ENCODE peak calls at places on chromosome 19, in five cellular contexts. D, J, V, G and H are unnamed samples.

GRCh38 chr19:49911381-49912145 is 14.9 kb upstream of the IL4I1 start:
- DNase-seq in D (no peak), G (no peak), J (no peak), V (no peak), H (no peak)

GRCh38 chr19:36916991-36917390 is 859 bp downstream of the ZNF568 start:
- DNase-seq in D (no peak), V (no peak), J (no peak), G (no peak), H (no peak)

GRCh38 chr19:40686882-40687524 is 3.4 kb downstream of the NUMBL start:
- DNase-seq in J (no peak), G (no peak), D (no peak), V (no peak), H (no peak)

GRCh38 chr19:13946414-13946813 is 5.9 kb upstream of the DCAF15 start:
- DNase-seq in D (no peak), V (peak), J (no peak), G (no peak), H (no peak)

GRCh38 chr19:4103073-4103418 is 20.9 kb downstream of the MAP2K2 start:
- DNase-seq in V (peak), D (no peak), G (no peak), J (no peak), H (no peak)

GRCh38 chr19:43634516-43634876 is 5.2 kb downstream of the CADM4 start:
- DNase-seq in J (no peak), D (no peak), G (no peak), V (no peak), H (no peak)

GRCh38 chr19:46487802-46488445 is 7.7 kb downstream of the PNMA8B start:
- DNase-seq in J (peak), V (peak), G (peak), D (peak), H (peak)

GRCh38 chr19:7578127-7578526 is 17.5 kb upstream of the CAMSAP3 start:
- DNase-seq in J (no peak), D (no peak), G (no peak), V (no peak), H (no peak)

GRCh38 chr19:34662919-34663318 is 14.0 kb downstream of the SCGB2B2 start:
- DNase-seq in G (no peak), J (no peak), V (peak), D (no peak), H (peak)

GRCh38 chr19:30062331-30063183 is 120.5 kb downstream of the URI1 start:
- DNase-seq in J (no peak), V (no peak), G (no peak), D (no peak), H (no peak)

GRCh38 chr19:10471909-10472308 is 31.2 kb downstream of the KEAP1 start:
- DNase-seq in J (no peak), G (no peak), D (no peak), V (peak), H (no peak)

GRCh38 chr19:50512112-50512998 is 1.4 kb downstream of the ASPDH start:
- DNase-seq in J (no peak), V (no peak), D (no peak), G (no peak), H (no peak)

GRCh38 chr19:35004517-35005255 is 4.6 kb downstream of the GRAMD1A start:
- DNase-seq in J (no peak), V (no peak), G (no peak), D (no peak), H (no peak)

GRCh38 chr19:18322318-18322758 is 538 bp downstream of the LSM4 start:
- DNase-seq in D (peak), G (no peak), V (peak), J (peak), H (peak)

GRCh38 chr19:48424694-48425219 is 21.0 kb upstream of the GRWD1 start:
- DNase-seq in G (no peak), V (peak), J (no peak), D (no peak), H (no peak)

GRCh38 chr19:29675650-29676186 is 10.5 kb downstream of the PLEKHF1 start:
- DNase-seq in V (no peak), G (no peak), J (no peak), D (no peak), H (no peak)

GRCh38 chr19:48194041-48194871 is 23.8 kb downstream of the ZSWIM9 start:
- DNase-seq in V (no peak), D (peak), J (no peak), G (no peak), H (peak)

GRCh38 chr19:11381535-11382369 is 2.4 kb downstream of the EPOR start:
- DNase-seq in G (peak), V (peak), J (peak), D (peak), H (peak)

GRCh38 chr19:12985049-12985776 is 10.1 kb upstream of the NFIX start:
- DNase-seq in G (peak), J (peak), D (no peak), V (no peak), H (no peak)

GRCh38 chr19:10501971-10502523 is 1.1 kb downstream of the KEAP1 start:
- DNase-seq in J (peak), G (peak), V (peak), D (peak), H (peak)

GRCh38 chr19:32287811-32288227 is 57.6 kb upstream of the ZNF507 start:
- DNase-seq in D (peak), G (peak), J (peak), V (peak), H (peak)

GRCh38 chr19:3618144-3618810 is 8.3 kb downstream of the CACTIN start:
- DNase-seq in G (peak), V (peak), J (peak), D (peak), H (peak)

GRCh38 chr19:56315076-56315828 is 613 bp upstream of the ZSCAN5A start:
- DNase-seq in D (peak), G (peak), V (peak), J (peak), H (peak)

GRCh38 chr19:56958428-56958827 is 117.9 kb upstream of the PEG3 start:
- DNase-seq in J (no peak), D (no peak), V (no peak), G (no peak), H (no peak)

GRCh38 chr19:45769821-45770191 is 754 bp upstream of the SIX5 start:
- DNase-seq in V (no peak), G (peak), J (peak), D (no peak), H (no peak)

GRCh38 chr19:40282920-40283319 is 2.2 kb downstream of the AKT2 start:
- DNase-seq in G (no peak), D (no peak), J (no peak), V (no peak), H (no peak)

GRCh38 chr19:5782322-5782721 is 2.2 kb downstream of the PRR22 start:
- DNase-seq in V (no peak), J (no peak), D (no peak), G (no peak), H (no peak)

GRCh38 chr19:39021063-39021462 is 11.3 kb downstream of the FBXO27 start:
- DNase-seq in V (no peak), J (no peak), D (no peak), G (no peak), H (no peak)

GRCh38 chr19:662207-662961 is 630 bp downstream of the RNF126 start:
- DNase-seq in V (peak), G (no peak), J (peak), D (no peak), H (peak)

GRCh38 chr19:45253396-45254027 is 2.4 kb downstream of the MARK4 start:
- DNase-seq in D (no peak), V (no peak), G (no peak), J (no peak), H (no peak)

GRCh38 chr19:53158119-53158656 is 665 bp downstream of the ZNF347 start:
- DNase-seq in D (peak), J (peak), G (peak), V (peak), H (peak)

GRCh38 chr19:39498262-39499081 is at the start of gene DLL3:
- DNase-seq in D (peak), J (no peak), G (no peak), V (peak), H (peak)

GRCh38 chr19:4120531-4120930 is 3.4 kb downstream of the MAP2K2 start:
- DNase-seq in V (peak), D (no peak), J (no peak), G (no peak), H (no peak)

GRCh38 chr19:49151339-49152217 is 3.6 kb downstream of the HRC start:
- DNase-seq in G (peak), J (peak), V (peak), D (peak), H (peak)

GRCh38 chr19:11587973-11588631 is 9.2 kb upstream of the ZNF627 start:
- DNase-seq in J (no peak), D (no peak), V (no peak), G (no peak), H (no peak)

GRCh38 chr19:45061965-45062364 is 14.3 kb downstream of the ZNF296 start:
- DNase-seq in J (no peak), V (no peak), D (no peak), G (no peak), H (no peak)

GRCh38 chr19:35559781-35560180 is 3.7 kb downstream of the ATP4A start:
- DNase-seq in D (no peak), G (no peak), V (no peak), J (no peak), H (no peak)

DNA sequence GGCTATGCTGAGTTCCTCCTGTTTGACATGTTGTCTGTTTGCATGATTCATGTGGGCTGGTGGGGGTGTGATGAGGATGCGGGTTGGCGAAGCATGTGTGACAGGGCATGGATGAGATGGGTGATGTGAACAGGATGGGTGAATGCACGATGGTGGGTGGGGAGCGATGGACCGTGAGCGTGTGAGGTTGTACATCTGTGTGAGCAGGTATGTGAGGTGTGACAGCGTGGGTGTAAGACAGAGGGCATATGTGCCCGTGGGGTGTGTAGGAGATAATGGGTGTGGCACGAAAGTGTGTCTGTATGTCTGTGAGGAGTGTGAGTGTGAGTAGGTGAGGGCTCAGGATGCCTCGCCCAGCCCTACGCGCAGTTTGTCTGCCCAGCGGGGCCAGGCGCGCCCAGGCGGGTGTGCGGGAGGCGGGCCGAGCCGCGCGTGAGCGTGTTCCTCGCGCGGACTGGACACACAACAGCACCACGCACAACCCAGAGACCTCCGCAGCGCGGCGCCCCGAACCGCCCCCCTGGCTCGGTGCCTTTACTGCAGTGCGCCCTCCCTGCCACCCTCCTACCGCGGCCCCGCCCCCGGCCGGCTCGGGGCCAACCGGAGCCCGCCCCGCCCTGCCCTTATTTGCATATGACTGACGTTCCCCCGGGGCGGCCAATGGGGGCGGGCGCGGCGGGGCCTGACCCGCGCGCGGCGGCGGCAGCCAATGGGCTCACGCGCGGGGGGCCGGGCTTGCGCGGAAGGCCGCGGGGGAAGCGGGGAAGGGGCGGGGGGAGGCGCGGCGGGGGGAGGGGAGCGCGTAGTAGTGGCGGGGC is 14.4 kb downstream of the CIC start:
- DNase-seq in G (peak), V (no peak), J (peak), D (peak), H (peak)
- TF ChIP-seq CTCF in G (no peak), V (no peak), J (no peak), D (no peak), H (no peak)

GRCh38 chr19:1780272-1780957 is 27.1 kb downstream of the ONECUT3 start:
- DNase-seq in G (no peak), V (peak), J (no peak), D (no peak), H (no peak)
- TF ChIP-seq CTCF in G (no peak), V (peak), J (no peak), D (peak), H (no peak)

GRCh38 chr19:15971217-15971616 is 22.4 kb downstream of the OR10H4 start:
- DNase-seq in J (no peak), G (no peak), V (no peak), D (no peak), H (no peak)
- TF ChIP-seq CTCF in J (no peak), G (no peak), V (peak), D (no peak), H (no peak)

DNA sequence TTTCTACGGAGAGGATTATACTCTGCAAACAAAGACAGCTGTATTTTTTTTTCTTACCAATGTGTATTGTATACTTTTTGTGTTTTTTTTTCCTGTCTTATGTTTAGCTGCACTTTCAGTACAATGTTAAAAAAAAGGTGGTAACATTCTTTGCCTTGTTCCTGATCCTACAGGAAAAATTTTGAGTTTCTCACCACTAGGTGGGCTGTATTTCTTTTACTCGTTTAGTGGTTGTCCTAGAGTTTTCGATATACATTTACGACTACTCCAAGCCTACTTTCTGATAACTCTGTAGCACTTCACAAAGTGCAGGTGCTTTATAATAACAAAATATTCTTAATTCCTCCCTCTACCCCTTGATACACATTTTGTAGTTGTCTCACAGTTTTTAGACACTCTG is 652.2 kb downstream of the UQCRFS1 start:
- DNase-seq in V (no peak), J (no peak), D (no peak), G (no peak), H (no peak)
- TF ChIP-seq CTCF in V (no peak), J (no peak), D (peak), G (no peak), H (no peak)